ENCODE peak calls at places on chromosomes 1 and 21, in ten cellular contexts. E is ovary, P is SK-N-SH, Z is pancreas, K is IMR-90, R is MM.1S, A is neuronal stem cell, U is H9, G is left ventricle myocardium inferior, B is stomach. D is an unnamed sample. For H3K4me1, the result is how much of the 10 kb centered on the place peaks cover.

GRCh38 chr21:46011267-46011967 is 29.8 kb downstream of the COL6A1 start:
- DNase-seq in E (no peak), P (no peak), Z (no peak), K (no peak), R (no peak), A (no peak), U (peak), G (no peak), B (peak), D (no peak)

GRCh38 chr1:90262791-90263190 is 267.9 kb downstream of the ZNF326 start:
- DNase-seq in E (no peak), P (no peak), Z (no peak), K (no peak), R (no peak), A (no peak), U (no peak), G (no peak), B (no peak), D (no peak)

GRCh38 chr1:193408782-193409293 is 222.4 kb upstream of the B3GALT2 start:
- DNase-seq in E (peak), P (no peak), Z (peak), K (peak), R (no peak), A (no peak), U (no peak), G (peak), B (peak), D (peak)

GRCh38 chr1:89065077-89065868 is at the start of gene GBP1:
- DNase-seq in E (no peak), P (no peak), Z (no peak), K (peak), R (peak), A (no peak), U (no peak), G (no peak), B (no peak), D (no peak)

GRCh38 chr1:36207339-36207738 is 16.9 kb upstream of the THRAP3 start:
- DNase-seq in E (no peak), P (no peak), Z (peak), K (peak), R (peak), A (no peak), U (peak), G (peak), B (peak), D (peak)

GRCh38 chr21:43981151-43981870 is 30.8 kb upstream of the TRAPPC10 start:
- DNase-seq in E (no peak), P (no peak), Z (peak), K (no peak), R (no peak), A (no peak), U (no peak), G (no peak), B (no peak), D (no peak)

GRCh38 chr1:171798760-171799159 is 17.3 kb downstream of the METTL13 start:
- DNase-seq in E (no peak), P (no peak), Z (no peak), K (no peak), R (no peak), A (no peak), U (no peak), G (no peak), B (no peak), D (no peak)

GRCh38 chr1:55289614-55290013 is 74.5 kb upstream of the USP24 start:
- DNase-seq in E (no peak), P (no peak), Z (no peak), K (no peak), R (no peak), A (no peak), U (no peak), G (no peak), B (no peak), D (no peak)

GRCh38 chr1:115198938-115199337 is 109.6 kb upstream of the TSPAN2 start:
- DNase-seq in E (peak), P (peak), Z (no peak), K (peak), R (no peak), A (no peak), U (no peak), G (peak), B (no peak), D (no peak)

GRCh38 chr1:237574536-237574935 is 316.2 kb downstream of the ZP4 start:
- DNase-seq in E (no peak), P (no peak), Z (no peak), K (no peak), R (no peak), A (no peak), U (no peak), G (no peak), B (no peak), D (no peak)

GRCh38 chr1:154861607-154862094 is 8.4 kb downstream of the KCNN3 start:
- DNase-seq in E (no peak), P (no peak), Z (no peak), K (peak), R (no peak), A (no peak), U (no peak), G (no peak), B (no peak), D (peak)

GRCh38 chr1:1628656-1629429 is 3.1 kb upstream of the MMP23B start:
- DNase-seq in E (no peak), P (no peak), Z (peak), K (no peak), R (no peak), A (no peak), U (peak), G (no peak), B (no peak), D (peak)

GRCh38 chr1:204255966-204256365 is 42.2 kb upstream of the GOLT1A start:
- DNase-seq in E (no peak), P (no peak), Z (no peak), K (peak), R (no peak), A (no peak), U (peak), G (no peak), B (no peak), D (no peak)

GRCh38 chr21:45260191-45260795 is 27.4 kb downstream of the POFUT2 start:
- DNase-seq in E (no peak), P (peak), Z (no peak), K (no peak), R (no peak), A (no peak), U (no peak), G (no peak), B (peak), D (no peak)

GRCh38 chr1:66549017-66549416 is 15.1 kb downstream of the SGIP1 start:
- DNase-seq in E (no peak), P (no peak), Z (no peak), K (no peak), R (no peak), A (no peak), U (no peak), G (no peak), B (no peak), D (no peak)

GRCh38 chr1:171441278-171441677 is 44.1 kb upstream of the PRRC2C start:
- DNase-seq in E (no peak), P (no peak), Z (no peak), K (peak), R (no peak), A (no peak), U (no peak), G (no peak), B (no peak), D (no peak)

GRCh38 chr1:13517193-13517812 is 3.5 kb upstream of the LRRC38 start:
- DNase-seq in E (no peak), P (peak), Z (no peak), K (no peak), R (no peak), A (peak), U (peak), G (no peak), B (no peak), D (no peak)

GRCh38 chr1:154240294-154240831 is 19.6 kb downstream of the UBAP2L start:
- DNase-seq in E (no peak), P (no peak), Z (no peak), K (no peak), R (no peak), A (no peak), U (no peak), G (no peak), B (no peak), D (no peak)

GRCh38 chr1:19054216-19054615 is 97.7 kb upstream of the IFFO2 start:
- DNase-seq in E (no peak), P (no peak), Z (no peak), K (no peak), R (no peak), A (no peak), U (no peak), G (no peak), B (no peak), D (no peak)

GRCh38 chr1:93681095-93681548 is 515 bp downstream of the BCAR3 start:
- DNase-seq in E (peak), P (peak), Z (no peak), K (peak), R (no peak), A (no peak), U (no peak), G (no peak), B (no peak), D (peak)

GRCh38 chr1:4963251-4963650 is 308.8 kb downstream of the AJAP1 start:
- DNase-seq in E (no peak), P (no peak), Z (no peak), K (no peak), R (no peak), A (no peak), U (no peak), G (no peak), B (no peak), D (no peak)

GRCh38 chr1:161258439-161259386 is at the start of gene PCP4L1:
- DNase-seq in E (peak), P (peak), Z (peak), K (peak), R (peak), A (peak), U (peak), G (peak), B (peak), D (peak)

GRCh38 chr1:236948996-236949395 is 55.2 kb downstream of the MT1HL1 start:
- DNase-seq in E (no peak), P (no peak), Z (no peak), K (no peak), R (no peak), A (no peak), U (no peak), G (no peak), B (no peak), D (no peak)

GRCh38 chr1:3323021-3323790 is 131.3 kb upstream of the ARHGEF16 start:
- DNase-seq in E (no peak), P (no peak), Z (peak), K (no peak), R (no peak), A (peak), U (no peak), G (peak), B (peak), D (no peak)

GRCh38 chr1:36269408-36269838 is 36.7 kb upstream of the SH3D21 start:
- DNase-seq in E (no peak), P (no peak), Z (peak), K (peak), R (no peak), A (no peak), U (no peak), G (no peak), B (peak), D (no peak)

GRCh38 chr21:43864313-43864805 is 664 bp upstream of the AGPAT3 start:
- DNase-seq in E (peak), P (peak), Z (peak), K (peak), R (peak), A (no peak), U (peak), G (peak), B (peak), D (peak)

GRCh38 chr1:230142608-230143209 is 75.7 kb downstream of the GALNT2 start:
- DNase-seq in E (no peak), P (no peak), Z (no peak), K (no peak), R (no peak), A (no peak), U (no peak), G (no peak), B (no peak), D (no peak)

GRCh38 chr1:154466136-154466665 is 35.8 kb upstream of the TDRD10 start:
- DNase-seq in E (no peak), P (no peak), Z (no peak), K (no peak), R (peak), A (no peak), U (no peak), G (no peak), B (no peak), D (no peak)

GRCh38 chr1:205012416-205013140 is 30.4 kb upstream of the CNTN2 start:
- DNase-seq in E (no peak), P (no peak), Z (no peak), K (no peak), R (no peak), A (no peak), U (no peak), G (no peak), B (no peak), D (no peak)

GRCh38 chr1:230632273-230632873 is 9.9 kb upstream of the COG2 start:
- DNase-seq in E (no peak), P (peak), Z (no peak), K (peak), R (peak), A (peak), U (peak), G (no peak), B (peak), D (no peak)

GRCh38 chr1:45305231-45305630 is 21.5 kb upstream of the HPDL start:
- DNase-seq in E (no peak), P (no peak), Z (no peak), K (no peak), R (no peak), A (no peak), U (no peak), G (no peak), B (no peak), D (no peak)

GRCh38 chr1:160161965-160162705 is 10.7 kb downstream of the ATP1A4 start:
- DNase-seq in E (no peak), P (no peak), Z (no peak), K (peak), R (no peak), A (peak), U (peak), G (no peak), B (no peak), D (no peak)

GRCh38 chr1:41608242-41608641 is 123.8 kb upstream of the EDN2 start:
- DNase-seq in E (no peak), P (no peak), Z (no peak), K (peak), R (no peak), A (no peak), U (no peak), G (no peak), B (no peak), D (no peak)

GRCh38 chr1:156126043-156126700 is 11.7 kb downstream of the LMNA start:
- DNase-seq in E (peak), P (peak), Z (peak), K (peak), R (no peak), A (no peak), U (peak), G (peak), B (peak), D (peak)

GRCh38 chr1:206117151-206117948 is at the start of gene AVPR1B:
- DNase-seq in E (no peak), P (peak), Z (peak), K (peak), R (peak), A (peak), U (peak), G (peak), B (peak), D (peak)

GRCh38 chr1:75083848-75084514 is 50.2 kb upstream of the LHX8 start:
- DNase-seq in E (no peak), P (no peak), Z (no peak), K (no peak), R (no peak), A (no peak), U (no peak), G (no peak), B (no peak), D (no peak)
- H3K27ac ChIP-seq in E (no peak), P (no peak), Z (no peak), K (no peak), R (no peak), A (no peak), U (no peak), G (no peak), B (no peak), D (no peak)

GRCh38 chr1:214567481-214567980 is 16.1 kb upstream of the PTPN14 start:
- DNase-seq in E (no peak), P (no peak), Z (no peak), K (no peak), R (no peak), A (no peak), U (no peak), G (no peak), B (no peak), D (no peak)
- H3K4me1 ChIP-seq in E (under half), P (under half), Z (under half), K (under half), R (under half), A (under half), U (under half), G (under half), B (under half), D (under half)

GRCh38 chr1:201114245-201115131 is 2.3 kb upstream of the CACNA1S start:
- DNase-seq in E (peak), P (peak), Z (peak), K (peak), R (peak), A (peak), U (peak), G (peak), B (peak), D (peak)
- H3K27ac ChIP-seq in E (no peak), P (peak), Z (no peak), K (no peak), R (no peak), A (no peak), U (no peak), G (no peak), B (peak), D (peak)

GRCh38 chr1:226728448-226728847 is 10.6 kb downstream of the ITPKB start:
- DNase-seq in E (no peak), P (no peak), Z (no peak), K (no peak), R (no peak), A (no peak), U (no peak), G (no peak), B (no peak), D (no peak)
- H3K4me1 ChIP-seq in E (under half), P (under half), Z (under half), K (under half), R (under half), A (under half), U (under half), G (half or more), B (half or more), D (under half)

GRCh38 chr1:227082999-227083746 is 143.1 kb downstream of the COQ8A start:
- DNase-seq in E (no peak), P (no peak), Z (no peak), K (no peak), R (no peak), A (no peak), U (no peak), G (no peak), B (no peak), D (no peak)
- H3K27ac ChIP-seq in E (no peak), P (no peak), Z (no peak), K (no peak), R (no peak), A (no peak), U (no peak), G (no peak), B (no peak), D (no peak)

DNA sequence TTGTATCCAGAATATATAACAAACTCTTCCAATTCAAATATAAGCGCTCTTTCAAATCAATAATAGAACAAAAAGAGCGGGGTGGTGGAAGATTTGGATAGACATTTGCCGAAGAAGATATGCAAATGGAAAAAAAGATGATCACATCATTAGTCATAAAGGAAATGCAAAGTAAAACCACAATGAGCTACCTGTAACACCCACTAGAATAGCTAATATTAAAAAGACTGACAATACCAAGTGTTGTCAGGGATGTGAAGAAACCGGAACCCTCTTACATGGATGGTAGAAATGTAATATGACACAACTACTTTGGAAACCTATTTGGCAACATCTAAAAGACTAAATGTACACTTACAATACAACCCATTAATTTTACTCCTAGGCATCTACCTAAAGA is 5.7 kb upstream of the TRAF5 start:
- DNase-seq in E (no peak), P (no peak), Z (no peak), K (no peak), R (no peak), A (no peak), U (no peak), G (no peak), B (no peak), D (no peak)
- H3K4me1 ChIP-seq in E (under half), P (under half), Z (under half), K (under half), R (under half), A (under half), U (under half), G (under half), B (under half), D (under half)

GRCh38 chr21:33368576-33368975 is 34.6 kb upstream of the IFNGR2 start:
- DNase-seq in E (no peak), P (no peak), Z (no peak), K (no peak), R (no peak), A (no peak), U (peak), G (no peak), B (no peak), D (no peak)
- H3K27ac ChIP-seq in E (no peak), P (no peak), Z (no peak), K (no peak), R (no peak), A (no peak), U (no peak), G (no peak), B (no peak), D (no peak)

GRCh38 chr1:201378804-201379203 is 1.3 kb upstream of the TNNT2 start:
- DNase-seq in E (no peak), P (no peak), Z (no peak), K (no peak), R (no peak), A (no peak), U (no peak), G (peak), B (no peak), D (no peak)
- H3K4me1 ChIP-seq in E (under half), P (under half), Z (under half), K (under half), R (under half), A (under half), U (under half), G (under half), B (under half), D (under half)